ENCODE peak calls at places on chromosome 15, in four cellular contexts. Q is K562, F is HL-60, P is GM12878. Y is an unnamed sample.

GRCh38 chr15:62506217-62506805 is 341.2 kb upstream of the C2CD4B start:
- DNase-seq in Q (no peak), F (no peak), P (no peak), Y (no peak)

GRCh38 chr15:33458421-33458820 is 147.7 kb downstream of the RYR3 start:
- DNase-seq in Q (no peak), F (no peak), P (no peak), Y (no peak)

GRCh38 chr15:67685008-67685599 is 140.2 kb upstream of the SKOR1 start:
- DNase-seq in Q (peak; percentile 9), F (no peak), P (no peak), Y (no peak)

GRCh38 chr15:63028442-63029110 is 14.0 kb upstream of the TPM1 start:
- DNase-seq in Q (no peak), F (no peak), P (no peak), Y (no peak)

GRCh38 chr15:81475926-81476325 is 101.9 kb upstream of the TMC3 start:
- DNase-seq in Q (no peak), F (no peak), P (no peak), Y (no peak)

GRCh38 chr15:70665599-70665998 is 97.8 kb downstream of the UACA start:
- DNase-seq in Q (no peak), F (no peak), P (no peak), Y (no peak)

GRCh38 chr15:57183041-57183440 is 193.3 kb upstream of the CGNL1 start:
- DNase-seq in Q (no peak), F (no peak), P (no peak), Y (no peak)

GRCh38 chr15:72936237-72936636 is 116.0 kb upstream of the NEO1 start:
- DNase-seq in Q (no peak), F (no peak), P (no peak), Y (no peak)

GRCh38 chr15:67142142-67143092 is 77.0 kb downstream of the SMAD3 start:
- DNase-seq in Q (no peak), F (no peak), P (no peak), Y (no peak)

GRCh38 chr15:70768247-70768883 is 5.0 kb upstream of the UACA start:
- DNase-seq in Q (no peak), F (no peak), P (peak; percentile 30), Y (no peak)

GRCh38 chr15:66429117-66429516 is 42.4 kb downstream of the MAP2K1 start:
- DNase-seq in Q (no peak), F (no peak), P (no peak), Y (no peak)

GRCh38 chr15:73794501-73795133 is 41.5 kb upstream of the INSYN1 start:
- DNase-seq in Q (no peak), F (no peak), P (no peak), Y (no peak)

GRCh38 chr15:32838820-32839219 is 121.0 kb downstream of the GREM1 start:
- DNase-seq in Q (no peak), F (no peak), P (no peak), Y (no peak)

GRCh38 chr15:90913398-90913944 is 10.4 kb downstream of the MAN2A2 start:
- DNase-seq in Q (no peak), F (no peak), P (no peak), Y (no peak)

GRCh38 chr15:51931638-51932037 is 39.9 kb downstream of the LEO1 start:
- DNase-seq in Q (no peak), F (no peak), P (no peak), Y (no peak)

GRCh38 chr15:70217246-70218160 is 119.8 kb upstream of the TLE3 start:
- DNase-seq in Q (no peak), F (no peak), P (no peak), Y (no peak)

GRCh38 chr15:99511865-99512632 is 53.7 kb upstream of the MEF2A start:
- DNase-seq in Q (no peak), F (no peak), P (peak; percentile 99), Y (no peak)

GRCh38 chr15:54094661-54095060 is 116.4 kb downstream of the UNC13C start:
- DNase-seq in Q (no peak), F (no peak), P (no peak), Y (no peak)

GRCh38 chr15:68187559-68187958 is 17.6 kb downstream of the CALML4 start:
- DNase-seq in Q (no peak), F (no peak), P (no peak), Y (no peak)

GRCh38 chr15:74626336-74626735 is 10.7 kb downstream of the CLK3 start:
- DNase-seq in Q (no peak), F (no peak), P (no peak), Y (no peak)

GRCh38 chr15:76342382-76343201 is 6.0 kb downstream of the ISL2 start:
- DNase-seq in Q (no peak), F (no peak), P (no peak), Y (no peak)

GRCh38 chr15:68343579-68344225 is 66.2 kb downstream of the FEM1B start:
- DNase-seq in Q (no peak), F (no peak), P (no peak), Y (no peak)

DNA sequence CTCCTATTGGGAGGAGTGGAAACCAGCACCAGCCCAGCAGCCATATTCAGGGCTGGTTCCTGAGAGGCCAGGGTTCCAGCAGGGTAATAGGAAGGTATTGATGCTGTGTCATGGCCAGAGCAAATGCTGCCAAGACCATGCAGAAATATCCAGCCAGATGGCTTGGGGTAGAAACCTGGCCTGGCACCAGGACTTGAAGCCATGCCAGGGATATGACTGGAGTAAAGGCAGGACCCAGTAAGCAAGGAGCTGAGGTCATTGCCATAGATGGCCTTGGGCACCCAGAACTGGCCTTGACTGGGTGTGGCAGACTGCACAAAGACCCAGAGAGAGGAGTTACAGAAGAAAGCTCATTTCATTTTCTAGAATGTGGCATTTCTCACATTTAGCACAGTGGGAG is 257.6 kb upstream of the GOLGA6L4 start:
- DNase-seq in Q (no peak), F (no peak), P (no peak), Y (no peak)
- TF ChIP-seq SPI1 in Q (no peak), F (no peak), P (no peak), Y (no peak)

DNA sequence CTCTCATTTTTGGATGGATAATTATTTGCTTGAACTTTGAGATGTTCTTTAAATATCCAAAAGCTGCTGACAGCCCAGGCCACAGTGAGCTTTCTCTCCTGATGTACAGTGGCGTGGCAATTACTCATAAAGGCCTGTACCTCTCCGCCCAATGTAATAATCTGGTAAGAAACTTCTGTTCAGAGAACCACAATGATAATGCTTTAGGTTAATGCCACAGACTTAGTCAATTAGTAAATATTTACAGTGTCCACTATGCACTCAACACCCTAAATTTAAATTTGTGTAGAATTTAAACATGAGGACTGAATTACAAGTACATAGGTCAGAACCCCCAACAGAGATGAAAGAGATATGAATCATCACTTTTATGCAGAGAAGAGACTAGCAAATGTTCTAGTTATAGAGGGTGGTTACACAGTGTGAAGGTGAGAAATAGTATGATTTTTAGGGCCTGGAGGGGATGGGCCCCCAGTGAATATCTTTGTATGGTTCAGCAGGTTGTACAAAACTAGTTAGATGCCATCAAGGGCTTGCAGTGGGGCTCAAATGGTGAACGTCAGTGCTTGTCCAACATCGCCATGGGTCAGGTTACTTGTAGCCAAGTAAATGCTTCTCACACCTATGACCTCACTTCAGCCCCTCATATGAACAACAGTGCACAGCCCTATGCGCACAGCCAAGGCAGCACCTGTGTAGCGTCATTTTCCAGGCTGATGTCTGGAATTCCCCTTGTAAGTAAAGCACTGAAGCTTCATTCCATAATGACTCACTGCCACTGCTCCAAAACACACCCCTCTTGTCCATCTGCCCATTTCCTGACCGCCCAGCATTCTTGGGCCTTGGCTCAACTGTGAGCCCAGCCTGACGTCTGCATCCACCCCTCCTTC is 13.3 kb downstream of the ABHD2 start:
- DNase-seq in Q (no peak), F (no peak), P (no peak), Y (no peak)
- TF ChIP-seq SPI1 in Q (no peak), F (no peak), P (no peak), Y (no peak)

GRCh38 chr15:85592148-85592547 is 202.6 kb downstream of the KLHL25 start:
- DNase-seq in Q (no peak), F (no peak), P (no peak), Y (no peak)
- TF ChIP-seq SPI1 in Q (no peak), F (no peak), P (no peak), Y (no peak)

GRCh38 chr15:41825572-41826535 is 2.0 kb upstream of the JMJD7 start:
- DNase-seq in Q (no peak), F (no peak), P (no peak), Y (no peak)

GRCh38 chr15:41827880-41828746 is at the start of gene JMJD7:
- DNase-seq in Q (peak; percentile 99), F (peak; percentile 72), P (peak; percentile 44), Y (peak; percentile 99)

GRCh38 chr15:41825145-41825544 is 2.7 kb upstream of the JMJD7 start:
- DNase-seq in Q (no peak), F (no peak), P (no peak), Y (no peak)

GRCh38 chr15:41828747-41829270 is 917 bp downstream of the JMJD7 start:
- DNase-seq in Q (no peak), F (no peak), P (no peak), Y (no peak)

DNA sequence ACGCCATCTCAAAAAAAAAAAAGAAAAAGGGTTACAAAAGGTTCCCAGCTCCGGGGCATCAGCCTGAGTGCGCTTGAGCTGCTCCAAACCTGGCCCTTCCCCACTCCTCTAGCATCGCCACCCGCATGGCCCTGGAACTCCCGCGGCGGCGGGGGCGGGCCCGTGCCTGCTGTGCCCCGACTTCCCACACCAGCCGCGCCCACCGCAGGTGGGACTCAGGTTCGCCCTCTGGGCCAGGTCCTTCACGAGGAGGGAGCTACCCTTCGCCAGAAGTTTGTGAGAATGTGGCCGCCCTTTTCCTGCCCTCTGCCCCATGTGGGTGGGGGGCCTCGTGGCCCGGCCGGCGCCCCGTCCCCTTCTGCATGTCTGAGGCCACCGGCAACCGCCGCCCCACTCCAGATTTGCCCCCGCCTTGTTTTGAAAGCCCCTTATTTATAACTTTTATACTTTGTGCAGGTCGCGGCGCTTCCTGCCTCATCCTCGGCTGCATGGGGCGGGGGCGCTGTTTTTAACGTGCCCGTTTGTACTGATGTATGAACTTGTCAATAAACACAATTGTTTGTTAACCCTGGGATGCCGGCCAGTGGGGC is 507 bp upstream of the JMJD7 start:
- DNase-seq in Q (no peak), F (no peak), P (no peak), Y (no peak)
- TF ChIP-seq SPI1 in Q (no peak), F (no peak), P (no peak), Y (no peak)

GRCh38 chr15:42996871-42997270 is 76.3 kb upstream of the TTBK2 start:
- DNase-seq in Q (no peak), F (no peak), P (no peak), Y (no peak)

GRCh38 chr15:42999201-42999779 is 78.7 kb upstream of the TTBK2 start:
- DNase-seq in Q (no peak), F (no peak), P (no peak), Y (no peak)

GRCh38 chr15:42992626-42993025 is 72.0 kb upstream of the TTBK2 start:
- DNase-seq in Q (no peak), F (no peak), P (no peak), Y (no peak)

GRCh38 chr15:42994546-42994945 is 74.0 kb upstream of the TTBK2 start:
- DNase-seq in Q (no peak), F (no peak), P (no peak), Y (no peak)
- TF ChIP-seq SPI1 in Q (no peak), F (no peak), P (no peak), Y (no peak)

DNA sequence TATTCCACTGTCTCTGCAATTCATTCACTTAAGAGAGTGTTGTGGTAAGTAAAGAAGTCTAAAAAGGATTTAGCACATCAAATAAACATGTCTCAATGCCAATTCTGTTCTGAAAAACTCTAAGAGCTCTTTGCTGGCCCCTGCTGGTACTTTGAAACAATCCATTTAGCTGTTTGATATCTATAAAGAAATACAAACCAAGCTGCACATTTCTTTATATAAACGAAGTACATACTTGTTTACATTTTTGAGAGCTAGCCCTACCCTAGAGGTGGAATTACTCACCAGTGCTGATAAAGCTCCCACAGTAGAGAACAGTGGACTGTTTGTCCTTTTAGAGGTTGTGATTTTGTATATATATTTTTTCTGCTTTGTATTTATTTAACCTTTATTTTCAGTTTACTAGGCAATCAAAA is 75.5 kb downstream of the NEDD4 start:
- DNase-seq in Q (peak; percentile 14), F (no peak), P (no peak), Y (no peak)
- TF ChIP-seq SPI1 in Q (no peak), F (no peak), P (no peak), Y (no peak)

Y was measured in GM12891.